ENCODE peak calls at places on chromosomes 11 and 22, in four cellular contexts. U is psoas muscle, R is pancreas, L is fibroblast of mammary gland. W is an unnamed sample.

GRCh38 chr22:50414476-50415248 is 60.2 kb downstream of the SBF1 start:
- DNase-seq in U (no peak), R (no peak), L (no peak), W (no peak)

GRCh38 chr11:3121416-3121815 is 43.7 kb downstream of the OSBPL5 start:
- DNase-seq in U (no peak), R (no peak), L (no peak), W (no peak)

GRCh38 chr11:121112498-121113455 is 11.7 kb downstream of the TECTA start:
- DNase-seq in U (peak; percentile 51), R (peak; percentile 37), L (peak; percentile 71), W (peak; percentile 37)

GRCh38 chr11:112776834-112777793 is 184.1 kb upstream of the NCAM1 start:
- DNase-seq in U (no peak), R (no peak), L (no peak), W (no peak)

GRCh38 chr11:59097113-59097708 is 9.8 kb upstream of the FAM111B start:
- DNase-seq in U (peak; percentile 46), R (peak; percentile 44), L (peak; percentile 66), W (peak; percentile 27)

GRCh38 chr22:46678785-46679700 is 58.9 kb downstream of the GRAMD4 start:
- DNase-seq in U (no peak), R (no peak), L (peak; percentile 18), W (no peak)

GRCh38 chr11:74134661-74135515 is 35.9 kb downstream of the C2CD3 start:
- DNase-seq in U (no peak), R (no peak), L (peak; percentile 66), W (no peak)

GRCh38 chr11:16942342-16942741 is 71.9 kb downstream of the PLEKHA7 start:
- DNase-seq in U (no peak), R (no peak), L (no peak), W (no peak)

GRCh38 chr11:67119577-67120391 is 721 bp downstream of the KDM2A start:
- DNase-seq in U (peak; percentile 43), R (peak; percentile 36), L (no peak), W (no peak)

GRCh38 chr22:30876925-30877553 is 91.5 kb downstream of the MORC2 start:
- DNase-seq in U (no peak), R (peak; percentile 11), L (peak; percentile 53), W (no peak)

GRCh38 chr11:44936527-44936926 is 14.2 kb downstream of the TP53I11 start:
- DNase-seq in U (peak; percentile 79), R (peak; percentile 84), L (peak; percentile 75), W (peak; percentile 37)

GRCh38 chr11:87778341-87778740 is 396.9 kb downstream of the RAB38 start:
- DNase-seq in U (no peak), R (no peak), L (no peak), W (no peak)

DNA sequence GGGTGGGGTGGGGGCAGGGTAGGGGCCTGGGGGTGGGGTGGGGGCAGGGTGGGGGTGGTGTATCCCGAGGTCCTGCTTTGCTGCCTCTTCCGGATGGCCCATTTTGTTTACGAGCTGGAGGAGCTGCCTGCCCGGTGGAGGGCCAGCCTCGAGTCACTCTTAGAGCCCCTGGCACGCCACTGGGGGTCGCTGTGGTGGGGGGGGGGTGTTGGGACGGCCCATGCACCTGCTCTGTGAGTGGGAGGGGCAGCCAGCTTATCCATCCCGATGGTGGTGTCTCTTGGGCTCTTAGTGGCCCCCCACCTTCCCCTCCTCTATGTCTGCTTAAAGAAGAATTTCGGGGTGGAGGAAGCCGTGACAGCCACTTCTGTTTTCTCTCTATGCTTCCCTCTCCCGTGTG is 24.6 kb downstream of the MRGPRD start:
- DNase-seq in U (no peak), R (no peak), L (no peak), W (no peak)
- TF ChIP-seq CTCF in U (no peak), R (no peak), L (no peak), W (peak; percentile 18)

DNA sequence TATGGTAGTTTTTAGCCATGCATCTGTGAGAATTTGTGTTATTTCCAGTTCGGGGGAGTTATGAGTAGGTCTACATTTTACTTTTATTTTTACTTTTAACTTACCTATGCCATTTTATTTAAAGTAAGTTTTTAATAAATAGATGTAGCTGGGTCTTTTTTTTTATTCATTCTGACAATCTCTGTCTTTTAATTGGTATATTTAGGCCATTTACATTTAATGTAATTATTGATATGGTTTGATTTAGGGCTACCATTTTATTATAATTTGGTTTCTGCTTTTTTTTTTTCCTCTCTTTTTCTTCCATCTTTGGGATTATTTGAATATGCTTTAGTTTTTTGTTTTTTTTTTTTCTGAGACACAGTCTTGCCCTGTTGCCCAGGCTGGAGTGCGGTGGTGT is 1.9 kb downstream of the SWAP70 start:
- DNase-seq in U (no peak), R (no peak), L (no peak), W (no peak)
- H3K4me3 ChIP-seq in U (peak overlapping the region; percentile 83), R (no peak overlapping the region), L (peak overlapping the region; percentile 92), W (peak overlapping the region; percentile 67)

GRCh38 chr11:29484548-29484947 is 532.3 kb downstream of the KCNA4 start:
- DNase-seq in U (no peak), R (no peak), L (no peak), W (no peak)
- TF ChIP-seq CTCF in U (no peak), R (no peak), L (no peak), W (no peak)

GRCh38 chr11:12377106-12377823 is at the start of gene PARVA:
- DNase-seq in U (peak; percentile 67), R (peak; percentile 76), L (peak; percentile 69), W (peak; percentile 41)
- H3K4me3 ChIP-seq in U (peak within 1 kb of the TSS; percentile 72), R (peak within 1 kb of the TSS; percentile 58), L (peak within 1 kb of the TSS; percentile 76), W (peak within 1 kb of the TSS; percentile 80)

DNA sequence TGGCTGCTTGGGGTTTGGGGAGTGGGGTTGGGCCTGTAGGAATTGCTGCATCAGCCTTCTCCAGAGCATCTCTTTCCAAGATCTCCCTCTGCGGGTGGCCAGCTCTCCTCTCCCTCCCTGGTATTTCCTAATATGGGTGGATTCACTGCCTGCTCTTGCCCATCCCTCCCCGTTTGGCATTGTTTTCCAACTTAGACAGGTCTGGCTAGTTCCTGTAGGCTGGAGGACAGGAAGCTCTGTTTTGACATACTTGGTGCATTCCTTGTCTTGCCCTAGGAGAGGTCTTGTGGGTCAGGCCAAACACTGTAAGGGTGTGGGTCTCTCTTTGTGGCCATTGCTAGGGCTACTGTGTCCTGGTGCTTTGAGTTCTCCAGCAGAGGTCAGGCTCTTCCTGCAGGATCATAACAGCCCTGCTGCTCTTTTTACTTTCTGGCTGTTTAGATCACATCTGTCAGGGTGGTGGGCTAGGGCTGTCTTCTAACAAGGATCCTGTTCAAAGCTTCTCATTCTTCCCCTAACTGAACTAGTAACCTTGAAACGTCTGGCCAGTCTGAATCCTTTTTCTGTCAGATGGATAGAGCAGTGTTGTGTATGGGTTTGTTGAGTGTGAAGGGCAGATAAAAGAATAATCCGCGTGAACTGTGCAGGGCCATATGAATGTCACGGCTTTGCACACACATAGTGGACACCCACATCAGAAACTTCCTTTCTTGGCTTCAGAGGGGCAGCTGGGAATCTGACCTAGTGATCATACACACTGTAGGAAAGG is 18.3 kb upstream of the MICALL1 start:
- DNase-seq in U (peak; percentile 31), R (no peak), L (peak; percentile 84), W (peak; percentile 57)
- TF ChIP-seq CTCF in U (no peak), R (no peak), L (peak; percentile 72), W (peak; percentile 74)

DNA sequence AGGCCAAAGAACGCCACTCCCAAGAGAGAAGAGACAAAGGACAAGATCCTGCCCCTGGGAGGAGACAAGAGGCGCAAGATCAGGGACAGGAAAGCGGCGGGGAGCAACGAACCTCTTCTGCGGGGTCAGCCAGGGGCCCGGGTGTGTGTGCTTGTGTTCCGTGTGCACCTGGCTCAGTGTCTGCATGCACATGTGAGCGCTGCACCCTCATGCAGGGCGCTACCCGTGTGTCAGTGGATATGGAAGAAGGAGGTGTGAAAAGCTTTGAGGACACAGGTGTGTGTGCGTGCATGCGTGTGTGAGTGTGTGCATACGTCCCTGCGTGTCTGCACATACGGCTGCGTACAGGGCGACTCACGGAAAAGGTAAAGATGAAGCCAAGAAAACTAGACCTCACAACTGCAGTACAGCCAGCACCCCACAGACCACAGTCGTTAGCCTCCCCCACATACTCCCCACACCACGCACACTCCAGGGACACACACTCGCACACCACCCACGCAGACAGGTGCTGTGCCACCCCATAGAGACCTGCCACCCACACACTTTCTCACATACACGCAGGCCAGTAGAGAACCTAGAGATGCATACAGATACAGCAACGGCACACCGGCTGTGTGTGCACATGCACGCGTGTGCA is 11.0 kb upstream of the IGSF9B start:
- DNase-seq in U (no peak), R (no peak), L (no peak), W (no peak)
- H3K4me3 ChIP-seq in U (peak overlapping the region; percentile 27), R (no peak overlapping the region), L (no peak overlapping the region), W (no peak overlapping the region)

GRCh38 chr11:60830478-60831142 is 11.3 kb upstream of the CCDC86 start:
- DNase-seq in U (no peak), R (no peak), L (no peak), W (no peak)
- TF ChIP-seq CTCF in U (no peak), R (no peak), L (no peak), W (no peak)

GRCh38 chr11:61766353-61766841 is 14.0 kb downstream of the MYRF start:
- DNase-seq in U (no peak), R (no peak), L (no peak), W (no peak)
- H3K4me3 ChIP-seq in U (no peak overlapping the region), R (no peak overlapping the region), L (no peak overlapping the region), W (no peak overlapping the region)

GRCh38 chr22:42450862-42451261 is 18.7 kb upstream of the NFAM1 start:
- DNase-seq in U (no peak), R (no peak), L (no peak), W (no peak)

GRCh38 chr22:42446151-42446550 is 13.9 kb upstream of the NFAM1 start:
- DNase-seq in U (no peak), R (no peak), L (no peak), W (no peak)

GRCh38 chr22:42452456-42452855 is 20.3 kb upstream of the NFAM1 start:
- DNase-seq in U (no peak), R (no peak), L (no peak), W (no peak)

GRCh38 chr22:42452916-42453315 is 20.7 kb upstream of the NFAM1 start:
- DNase-seq in U (no peak), R (no peak), L (no peak), W (no peak)

GRCh38 chr22:42451499-42452145 is 19.4 kb upstream of the NFAM1 start:
- DNase-seq in U (no peak), R (no peak), L (no peak), W (no peak)
- TF ChIP-seq CTCF in U (no peak), R (no peak), L (no peak), W (no peak)

W was measured in AG09309.